ENCODE peak calls at places on chromosomes 7 and 10, in ten cellular contexts. One of them, this sample, is unnamed.

GRCh38 chr7:14836571-14837189 is 65.9 kb downstream of the DGKB start:
- DNase-seq in esophagus squamous epithelium: no peak
- DNase-seq in K562: no peak
- DNase-seq in bronchial epithelial cell: peak
- DNase-seq in thoracic aorta: no peak
- DNase-seq in uterus: peak
- DNase-seq in astrocyte: peak
- DNase-seq in lung: no peak
- DNase-seq in fibroblast of lung: peak
- DNase-seq in fibroblast of the aortic adventitia: peak
- DNase-seq in this sample: no peak

GRCh38 chr10:90966146-90966545 is 45.3 kb upstream of the ANKRD1 start:
- DNase-seq in bronchial epithelial cell: no peak
- DNase-seq in fibroblast of the aortic adventitia: no peak
- DNase-seq in esophagus squamous epithelium: no peak
- DNase-seq in astrocyte: no peak
- DNase-seq in K562: no peak
- DNase-seq in thoracic aorta: no peak
- DNase-seq in lung: no peak
- DNase-seq in uterus: no peak
- DNase-seq in fibroblast of lung: no peak
- DNase-seq in this sample: no peak

GRCh38 chr10:94440096-94440495 is 37.8 kb downstream of the TBC1D12 start:
- DNase-seq in fibroblast of lung: no peak
- DNase-seq in thoracic aorta: no peak
- DNase-seq in uterus: no peak
- DNase-seq in lung: no peak
- DNase-seq in fibroblast of the aortic adventitia: no peak
- DNase-seq in bronchial epithelial cell: no peak
- DNase-seq in astrocyte: no peak
- DNase-seq in K562: no peak
- DNase-seq in esophagus squamous epithelium: no peak
- DNase-seq in this sample: no peak

GRCh38 chr7:128176696-128177095 is 64.4 kb upstream of the LEP start:
- DNase-seq in uterus: no peak
- DNase-seq in astrocyte: no peak
- DNase-seq in fibroblast of the aortic adventitia: peak
- DNase-seq in thoracic aorta: no peak
- DNase-seq in fibroblast of lung: no peak
- DNase-seq in K562: no peak
- DNase-seq in esophagus squamous epithelium: no peak
- DNase-seq in bronchial epithelial cell: peak
- DNase-seq in lung: no peak
- DNase-seq in this sample: peak

GRCh38 chr10:103845983-103846382 is 9.4 kb downstream of the SH3PXD2A start:
- DNase-seq in lung: no peak
- DNase-seq in fibroblast of the aortic adventitia: no peak
- DNase-seq in thoracic aorta: no peak
- DNase-seq in uterus: no peak
- DNase-seq in astrocyte: no peak
- DNase-seq in esophagus squamous epithelium: no peak
- DNase-seq in bronchial epithelial cell: no peak
- DNase-seq in K562: no peak
- DNase-seq in fibroblast of lung: no peak
- DNase-seq in this sample: no peak

GRCh38 chr7:101972627-101973026 is 155.2 kb downstream of the CUX1 start:
- DNase-seq in thoracic aorta: no peak
- DNase-seq in lung: no peak
- DNase-seq in fibroblast of lung: no peak
- DNase-seq in esophagus squamous epithelium: no peak
- DNase-seq in fibroblast of the aortic adventitia: no peak
- DNase-seq in K562: no peak
- DNase-seq in bronchial epithelial cell: no peak
- DNase-seq in astrocyte: no peak
- DNase-seq in uterus: no peak
- DNase-seq in this sample: no peak

GRCh38 chr10:4344544-4344994 is 481.4 kb upstream of the AKR1E2 start:
- DNase-seq in fibroblast of the aortic adventitia: peak
- DNase-seq in astrocyte: peak
- DNase-seq in K562: no peak
- DNase-seq in lung: peak
- DNase-seq in fibroblast of lung: peak
- DNase-seq in uterus: peak
- DNase-seq in esophagus squamous epithelium: no peak
- DNase-seq in bronchial epithelial cell: peak
- DNase-seq in thoracic aorta: peak
- DNase-seq in this sample: peak

GRCh38 chr10:131947631-131948347 is 33.9 kb downstream of the BNIP3 start:
- DNase-seq in thoracic aorta: no peak
- DNase-seq in esophagus squamous epithelium: no peak
- DNase-seq in uterus: no peak
- DNase-seq in K562: no peak
- DNase-seq in fibroblast of lung: peak
- DNase-seq in bronchial epithelial cell: peak
- DNase-seq in fibroblast of the aortic adventitia: peak
- DNase-seq in lung: no peak
- DNase-seq in astrocyte: peak
- DNase-seq in this sample: no peak

DNA sequence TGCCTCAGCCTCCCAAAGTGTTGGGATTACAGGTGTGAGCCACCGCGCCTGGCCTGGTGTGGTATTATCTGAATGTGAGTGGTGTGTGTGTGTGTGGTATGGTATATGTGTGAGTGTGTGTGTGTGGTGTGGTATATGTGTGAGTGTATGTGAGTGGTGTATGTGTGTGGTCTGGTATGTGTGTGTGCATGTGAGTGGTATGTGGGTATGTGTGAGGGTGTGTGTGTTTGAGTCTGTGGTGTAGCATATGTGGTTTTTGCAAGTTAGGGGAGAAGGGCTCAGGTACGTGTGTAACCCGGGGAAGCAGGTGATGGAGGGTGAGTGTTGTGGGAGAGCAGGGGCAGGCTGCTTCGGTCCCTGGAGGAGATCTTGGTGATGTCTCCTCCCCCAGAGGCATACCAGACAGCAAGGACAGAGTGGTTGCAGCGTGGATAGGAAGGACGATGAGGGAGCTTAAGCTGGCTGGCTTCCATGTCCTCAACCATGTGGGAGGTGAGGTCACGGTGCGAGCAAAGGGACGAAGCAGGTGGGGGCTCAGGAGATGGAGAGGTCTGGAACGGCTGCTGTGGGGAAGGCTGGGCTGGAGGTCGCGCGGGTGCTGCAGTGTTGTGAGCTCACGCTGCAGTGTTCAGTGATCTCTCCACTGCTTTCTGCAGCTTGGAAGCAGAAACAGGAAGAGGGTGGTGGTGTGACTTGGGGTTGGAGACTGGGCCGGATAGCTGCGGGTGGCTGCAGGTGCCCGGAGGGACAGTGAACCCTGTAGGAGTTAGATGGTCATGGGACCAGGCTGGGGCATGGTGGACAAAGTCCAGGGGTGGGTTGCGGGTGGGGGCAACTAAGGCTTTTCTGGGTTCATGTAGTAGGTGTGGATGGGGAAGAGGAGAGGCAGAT is 5.0 kb downstream of the ZYX start:
- DNase-seq in bronchial epithelial cell: no peak
- DNase-seq in astrocyte: peak
- DNase-seq in esophagus squamous epithelium: no peak
- DNase-seq in thoracic aorta: no peak
- DNase-seq in fibroblast of the aortic adventitia: no peak
- DNase-seq in lung: no peak
- DNase-seq in uterus: no peak
- DNase-seq in fibroblast of lung: no peak
- DNase-seq in K562: peak
- DNase-seq in this sample: no peak
- H3K4me3 ChIP-seq in bronchial epithelial cell: no peak
- H3K4me3 ChIP-seq in astrocyte: peak
- H3K4me3 ChIP-seq in esophagus squamous epithelium: no peak
- H3K4me3 ChIP-seq in thoracic aorta: peak
- H3K4me3 ChIP-seq in fibroblast of the aortic adventitia: peak
- H3K4me3 ChIP-seq in lung: no peak
- H3K4me3 ChIP-seq in uterus: no peak
- H3K4me3 ChIP-seq in fibroblast of lung: peak
- H3K4me3 ChIP-seq in K562: no peak
- H3K4me3 ChIP-seq in this sample: no peak

DNA sequence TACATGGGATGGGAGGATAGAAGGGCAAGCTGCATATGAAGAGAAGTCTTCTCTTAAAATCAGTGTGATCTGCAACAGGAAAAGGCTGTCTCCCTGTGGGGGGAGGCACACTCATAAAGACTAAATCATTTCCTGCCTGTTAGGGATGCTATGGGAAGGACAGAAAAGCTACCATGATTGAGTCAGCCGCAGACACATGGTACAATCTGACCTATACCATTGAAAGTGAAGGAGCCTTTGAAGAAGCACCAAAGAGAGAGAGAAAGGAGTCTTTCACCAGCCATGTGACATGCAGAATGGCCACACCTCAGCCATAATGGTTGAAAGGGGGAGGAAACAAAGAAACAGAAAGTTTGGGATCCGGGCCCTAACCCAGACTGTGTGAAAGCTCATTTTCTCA is 29.1 kb downstream of the NUDCD3 start:
- DNase-seq in bronchial epithelial cell: peak
- DNase-seq in thoracic aorta: no peak
- DNase-seq in fibroblast of lung: peak
- DNase-seq in K562: no peak
- DNase-seq in lung: no peak
- DNase-seq in fibroblast of the aortic adventitia: peak
- DNase-seq in esophagus squamous epithelium: no peak
- DNase-seq in astrocyte: peak
- DNase-seq in uterus: no peak
- DNase-seq in this sample: no peak
- H3K4me3 ChIP-seq in bronchial epithelial cell: no peak
- H3K4me3 ChIP-seq in thoracic aorta: no peak
- H3K4me3 ChIP-seq in fibroblast of lung: no peak
- H3K4me3 ChIP-seq in K562: no peak
- H3K4me3 ChIP-seq in lung: no peak
- H3K4me3 ChIP-seq in fibroblast of the aortic adventitia: no peak
- H3K4me3 ChIP-seq in esophagus squamous epithelium: no peak
- H3K4me3 ChIP-seq in astrocyte: no peak
- H3K4me3 ChIP-seq in uterus: no peak
- H3K4me3 ChIP-seq in this sample: no peak

GRCh38 chr10:114996542-114996941 is 58.5 kb downstream of the TRUB1 start:
- DNase-seq in thoracic aorta: no peak
- DNase-seq in uterus: no peak
- DNase-seq in lung: no peak
- DNase-seq in fibroblast of the aortic adventitia: no peak
- DNase-seq in fibroblast of lung: peak
- DNase-seq in bronchial epithelial cell: no peak
- DNase-seq in K562: no peak
- DNase-seq in esophagus squamous epithelium: no peak
- DNase-seq in astrocyte: peak
- DNase-seq in this sample: no peak

GRCh38 chr10:115004236-115004862 is 66.4 kb downstream of the TRUB1 start:
- DNase-seq in uterus: no peak
- DNase-seq in lung: no peak
- DNase-seq in fibroblast of lung: no peak
- DNase-seq in K562: no peak
- DNase-seq in astrocyte: no peak
- DNase-seq in esophagus squamous epithelium: no peak
- DNase-seq in fibroblast of the aortic adventitia: no peak
- DNase-seq in bronchial epithelial cell: no peak
- DNase-seq in thoracic aorta: no peak
- DNase-seq in this sample: no peak

GRCh38 chr10:114998993-114999392 is 61.0 kb downstream of the TRUB1 start:
- DNase-seq in astrocyte: no peak
- DNase-seq in uterus: no peak
- DNase-seq in thoracic aorta: no peak
- DNase-seq in bronchial epithelial cell: no peak
- DNase-seq in esophagus squamous epithelium: no peak
- DNase-seq in fibroblast of the aortic adventitia: no peak
- DNase-seq in lung: no peak
- DNase-seq in K562: no peak
- DNase-seq in fibroblast of lung: no peak
- DNase-seq in this sample: no peak

GRCh38 chr10:115005771-115006170 is 67.8 kb downstream of the TRUB1 start:
- DNase-seq in astrocyte: no peak
- DNase-seq in bronchial epithelial cell: no peak
- DNase-seq in uterus: no peak
- DNase-seq in thoracic aorta: no peak
- DNase-seq in fibroblast of the aortic adventitia: no peak
- DNase-seq in esophagus squamous epithelium: no peak
- DNase-seq in fibroblast of lung: no peak
- DNase-seq in K562: no peak
- DNase-seq in lung: no peak
- DNase-seq in this sample: no peak

GRCh38 chr10:115001506-115002381 is 63.7 kb downstream of the TRUB1 start:
- DNase-seq in thoracic aorta: no peak
- DNase-seq in fibroblast of the aortic adventitia: peak
- DNase-seq in uterus: peak
- DNase-seq in astrocyte: peak
- DNase-seq in K562: no peak
- DNase-seq in lung: no peak
- DNase-seq in fibroblast of lung: peak
- DNase-seq in bronchial epithelial cell: no peak
- DNase-seq in esophagus squamous epithelium: no peak
- DNase-seq in this sample: no peak
- H3K4me3 ChIP-seq in thoracic aorta: peak
- H3K4me3 ChIP-seq in fibroblast of the aortic adventitia: peak
- H3K4me3 ChIP-seq in uterus: peak
- H3K4me3 ChIP-seq in astrocyte: peak
- H3K4me3 ChIP-seq in K562: no peak
- H3K4me3 ChIP-seq in lung: no peak
- H3K4me3 ChIP-seq in fibroblast of lung: peak
- H3K4me3 ChIP-seq in bronchial epithelial cell: no peak
- H3K4me3 ChIP-seq in esophagus squamous epithelium: no peak
- H3K4me3 ChIP-seq in this sample: no peak

GRCh38 chr10:102111276-102111675 is 8.9 kb downstream of the LDB1 start:
- DNase-seq in astrocyte: no peak
- DNase-seq in esophagus squamous epithelium: no peak
- DNase-seq in K562: no peak
- DNase-seq in fibroblast of lung: no peak
- DNase-seq in lung: no peak
- DNase-seq in fibroblast of the aortic adventitia: no peak
- DNase-seq in thoracic aorta: no peak
- DNase-seq in bronchial epithelial cell: no peak
- DNase-seq in uterus: no peak
- DNase-seq in this sample: no peak

GRCh38 chr10:102113956-102114857 is 6.0 kb downstream of the LDB1 start:
- DNase-seq in astrocyte: no peak
- DNase-seq in uterus: peak
- DNase-seq in fibroblast of the aortic adventitia: no peak
- DNase-seq in fibroblast of lung: no peak
- DNase-seq in K562: no peak
- DNase-seq in esophagus squamous epithelium: no peak
- DNase-seq in lung: no peak
- DNase-seq in thoracic aorta: no peak
- DNase-seq in bronchial epithelial cell: no peak
- DNase-seq in this sample: no peak

GRCh38 chr10:102114861-102115618 is 5.1 kb downstream of the LDB1 start:
- DNase-seq in uterus: peak
- DNase-seq in thoracic aorta: peak
- DNase-seq in astrocyte: peak
- DNase-seq in lung: peak
- DNase-seq in bronchial epithelial cell: peak
- DNase-seq in fibroblast of the aortic adventitia: peak
- DNase-seq in esophagus squamous epithelium: no peak
- DNase-seq in fibroblast of lung: peak
- DNase-seq in K562: peak
- DNase-seq in this sample: peak

GRCh38 chr10:102113261-102113955 is 6.8 kb downstream of the LDB1 start:
- DNase-seq in fibroblast of the aortic adventitia: no peak
- DNase-seq in esophagus squamous epithelium: no peak
- DNase-seq in fibroblast of lung: no peak
- DNase-seq in thoracic aorta: no peak
- DNase-seq in lung: no peak
- DNase-seq in uterus: no peak
- DNase-seq in K562: no peak
- DNase-seq in bronchial epithelial cell: peak
- DNase-seq in astrocyte: no peak
- DNase-seq in this sample: no peak

GRCh38 chr10:102112210-102112817 is 7.9 kb downstream of the LDB1 start:
- DNase-seq in bronchial epithelial cell: no peak
- DNase-seq in thoracic aorta: no peak
- DNase-seq in esophagus squamous epithelium: no peak
- DNase-seq in K562: peak
- DNase-seq in uterus: no peak
- DNase-seq in astrocyte: no peak
- DNase-seq in lung: no peak
- DNase-seq in fibroblast of lung: no peak
- DNase-seq in fibroblast of the aortic adventitia: no peak
- DNase-seq in this sample: no peak
- H3K4me3 ChIP-seq in bronchial epithelial cell: peak
- H3K4me3 ChIP-seq in thoracic aorta: no peak
- H3K4me3 ChIP-seq in esophagus squamous epithelium: peak
- H3K4me3 ChIP-seq in K562: peak
- H3K4me3 ChIP-seq in uterus: no peak
- H3K4me3 ChIP-seq in astrocyte: peak
- H3K4me3 ChIP-seq in lung: no peak
- H3K4me3 ChIP-seq in fibroblast of lung: no peak
- H3K4me3 ChIP-seq in fibroblast of the aortic adventitia: peak
- H3K4me3 ChIP-seq in this sample: no peak

This sample was measured in Caco-2.